ENCODE peak calls at places on chromosomes 5 and 9, in five cellular contexts. I is mammary epithelial cell, T is transverse colon, S is left lung, O is hepatocyte. C is an unnamed sample.

GRCh38 chr9:110148384-110148783 is 59.6 kb downstream of the C9orf152 start:
- DNase-seq in I (peak), T (peak), S (no peak), O (no peak), C (no peak)

GRCh38 chr9:31542384-31543055 is 841.9 kb upstream of the ACO1 start:
- DNase-seq in I (peak), T (peak), S (no peak), O (peak), C (no peak)

GRCh38 chr5:54835642-54836041 is 149.8 kb downstream of the ESM1 start:
- DNase-seq in I (no peak), T (no peak), S (no peak), O (peak), C (no peak)

GRCh38 chr5:108753331-108753730 is 5.6 kb downstream of the FER start:
- DNase-seq in I (peak), T (no peak), S (no peak), O (no peak), C (no peak)

GRCh38 chr5:149647334-149647733 is 66.0 kb downstream of the ARHGEF37 start:
- DNase-seq in I (no peak), T (no peak), S (no peak), O (no peak), C (no peak)

GRCh38 chr5:157172408-157172807 is 6.3 kb upstream of the GARIN3 start:
- DNase-seq in I (peak), T (peak), S (no peak), O (no peak), C (peak)

GRCh38 chr5:10470669-10471068 is 29.0 kb downstream of the ROPN1L start:
- DNase-seq in I (no peak), T (no peak), S (no peak), O (no peak), C (no peak)

GRCh38 chr5:3429962-3430361 is 165.7 kb upstream of the IRX1 start:
- DNase-seq in I (no peak), T (no peak), S (no peak), O (no peak), C (no peak)

GRCh38 chr9:114616684-114617520 is 5.8 kb downstream of the TMEM268 start:
- DNase-seq in I (no peak), T (peak), S (peak), O (no peak), C (no peak)

GRCh38 chr5:81520769-81521168 is 126.8 kb upstream of the ACOT12 start:
- DNase-seq in I (no peak), T (no peak), S (no peak), O (no peak), C (no peak)

GRCh38 chr5:80961376-80962281 is 1.5 kb downstream of the RASGRF2 start:
- DNase-seq in I (no peak), T (peak), S (no peak), O (no peak), C (no peak)

GRCh38 chr5:179451099-179451812 is 99.1 kb upstream of the RUFY1 start:
- DNase-seq in I (no peak), T (no peak), S (no peak), O (no peak), C (no peak)

GRCh38 chr9:83299556-83299955 is 236.6 kb upstream of the RASEF start:
- DNase-seq in I (peak), T (no peak), S (peak), O (peak), C (no peak)

GRCh38 chr9:22307013-22307711 is 139.5 kb upstream of the DMRTA1 start:
- DNase-seq in I (peak), T (no peak), S (no peak), O (peak), C (no peak)

GRCh38 chr9:31390352-31391025 is 994.0 kb upstream of the ACO1 start:
- DNase-seq in I (no peak), T (no peak), S (no peak), O (no peak), C (no peak)

GRCh38 chr9:69919461-69920061 is 98.9 kb downstream of the CFAP95 start:
- DNase-seq in I (peak), T (no peak), S (no peak), O (peak), C (no peak)

GRCh38 chr5:57476743-57477142 is 5.9 kb downstream of the ACTBL2 start:
- DNase-seq in I (no peak), T (no peak), S (no peak), O (no peak), C (no peak)

GRCh38 chr9:13651526-13651925 is 372.0 kb upstream of the MPDZ start:
- DNase-seq in I (no peak), T (no peak), S (no peak), O (no peak), C (no peak)

GRCh38 chr5:75510836-75511434 is 494 bp downstream of the CERT1 start:
- DNase-seq in I (no peak), T (peak), S (peak), O (peak), C (peak)

DNA sequence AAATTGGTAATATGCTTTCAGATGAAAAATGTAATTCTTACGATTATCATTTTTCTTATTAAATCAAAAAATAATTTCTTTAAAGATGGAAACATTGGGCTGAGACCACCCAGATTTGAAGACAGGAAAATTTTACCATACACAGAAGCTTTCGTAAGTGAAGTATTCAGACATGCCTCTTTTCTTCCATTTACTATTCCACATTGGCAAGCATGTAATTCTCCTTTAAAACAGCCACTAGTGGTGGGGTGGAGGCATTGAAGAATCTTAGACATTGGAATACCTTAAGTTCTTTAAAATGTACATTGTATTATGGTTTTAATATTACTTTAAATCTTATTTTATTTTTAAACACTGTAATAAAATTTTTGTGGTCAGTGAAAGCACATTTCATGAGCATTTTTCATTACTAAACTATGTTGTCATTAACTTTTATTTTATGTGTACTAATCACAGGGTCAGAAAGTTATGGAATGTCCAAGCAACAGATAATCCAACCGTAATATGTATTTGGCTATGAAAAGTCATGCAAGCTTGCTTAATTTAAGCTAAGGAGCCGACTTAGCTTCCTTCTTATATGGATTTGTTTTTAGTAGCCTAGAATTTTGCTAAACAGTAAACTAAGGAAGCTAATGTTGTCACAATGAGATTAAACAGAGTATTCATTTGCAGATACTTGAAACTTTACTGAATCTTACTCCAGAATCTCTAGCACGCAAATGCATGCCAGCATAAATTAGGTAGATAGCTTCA is 97.4 kb upstream of the ALDH1A1 start:
- DNase-seq in I (no peak), T (no peak), S (no peak), O (no peak), C (no peak)
- TF ChIP-seq CTCF in I (peak), T (no peak), S (no peak), O (no peak), C (no peak)

GRCh38 chr5:90783460-90784333 is 225.1 kb downstream of the ADGRV1 start:
- DNase-seq in I (peak), T (peak), S (peak), O (peak), C (peak)
- TF ChIP-seq CTCF in I (peak), T (peak), S (peak), O (peak), C (peak)

DNA sequence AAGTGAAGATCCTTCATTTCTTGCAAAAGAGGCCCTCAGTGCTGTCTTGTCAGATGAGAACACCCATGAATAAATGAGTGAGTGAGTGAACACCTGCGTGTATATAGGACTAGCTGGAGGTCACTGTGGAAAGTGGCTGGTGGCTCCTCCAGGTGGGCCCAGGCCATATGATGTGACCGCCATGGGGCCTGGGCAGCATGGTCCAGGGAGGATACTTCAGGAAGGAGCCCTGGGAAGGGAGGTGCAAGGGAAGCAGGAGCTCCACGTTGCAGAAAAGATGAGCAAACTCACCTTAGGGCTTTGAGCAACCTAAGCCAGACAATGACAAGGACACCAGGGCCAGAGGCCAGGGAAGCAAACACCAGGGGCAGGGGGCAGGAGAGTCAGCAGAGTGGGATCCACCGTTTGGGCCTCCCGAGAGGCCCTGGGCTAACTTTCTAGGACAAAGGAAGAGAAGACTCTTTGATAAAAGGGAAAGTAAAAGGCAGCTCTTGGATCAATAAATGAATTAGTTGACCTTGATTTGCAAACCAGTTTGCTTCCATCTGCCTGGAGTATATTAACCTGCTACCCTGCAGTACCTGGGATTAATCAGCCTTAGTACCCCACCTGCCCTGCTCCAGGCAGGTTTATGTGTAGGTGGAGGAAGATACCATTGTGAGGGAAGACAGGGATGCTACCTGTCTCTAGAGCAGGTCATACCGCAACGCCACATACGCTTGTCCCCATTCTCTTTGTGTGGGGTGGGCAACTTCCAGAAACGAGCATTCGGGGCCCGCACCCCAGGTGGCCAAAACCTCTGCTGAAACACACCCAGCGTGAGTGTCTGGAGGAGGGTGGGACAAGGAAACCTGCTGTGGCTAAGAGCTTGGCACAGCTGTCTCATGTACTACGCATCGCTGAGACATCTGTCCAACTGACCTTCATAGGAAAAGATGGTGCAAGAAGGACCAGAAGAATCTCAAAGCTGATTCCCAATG is 51.4 kb upstream of the OLFM1 start:
- DNase-seq in I (no peak), T (no peak), S (no peak), O (no peak), C (no peak)
- TF ChIP-seq CTCF in I (no peak), T (no peak), S (no peak), O (no peak), C (no peak)

DNA sequence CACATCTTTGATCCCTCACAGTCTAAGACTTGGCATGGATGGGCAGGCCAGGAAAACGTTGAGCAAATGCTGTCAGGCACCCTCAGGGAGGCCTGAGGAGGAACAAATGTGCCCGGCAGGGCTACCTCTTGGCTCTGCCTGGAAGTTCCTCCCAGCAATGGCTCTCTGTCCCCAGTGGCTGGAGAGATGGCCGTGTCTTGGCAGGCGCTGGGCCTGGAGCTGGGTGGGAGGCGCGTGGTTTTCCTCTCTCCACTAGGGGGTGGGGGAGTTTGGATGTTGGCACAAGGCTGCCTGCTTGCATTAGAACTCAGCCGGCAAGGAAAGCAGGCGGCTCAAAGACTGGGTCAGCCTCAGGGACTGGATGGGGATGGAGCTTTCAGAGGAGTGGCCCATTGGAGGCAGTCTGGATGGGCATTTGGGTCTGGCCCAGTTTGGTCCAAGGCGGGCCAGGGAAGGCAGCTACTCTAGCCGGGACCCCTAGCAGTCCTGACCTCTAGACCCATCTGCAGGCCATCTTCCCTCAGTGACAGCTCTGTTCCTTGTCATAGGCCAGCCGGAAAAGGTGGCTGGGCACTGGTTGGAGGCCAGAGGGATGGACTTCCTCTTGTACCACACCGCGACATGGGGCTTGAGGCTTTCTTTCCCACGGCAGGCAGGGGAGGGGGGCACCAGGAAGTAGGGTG is 68.2 kb upstream of the STC2 start:
- DNase-seq in I (no peak), T (no peak), S (no peak), O (no peak), C (no peak)
- TF ChIP-seq CTCF in I (no peak), T (no peak), S (no peak), O (no peak), C (no peak)

DNA sequence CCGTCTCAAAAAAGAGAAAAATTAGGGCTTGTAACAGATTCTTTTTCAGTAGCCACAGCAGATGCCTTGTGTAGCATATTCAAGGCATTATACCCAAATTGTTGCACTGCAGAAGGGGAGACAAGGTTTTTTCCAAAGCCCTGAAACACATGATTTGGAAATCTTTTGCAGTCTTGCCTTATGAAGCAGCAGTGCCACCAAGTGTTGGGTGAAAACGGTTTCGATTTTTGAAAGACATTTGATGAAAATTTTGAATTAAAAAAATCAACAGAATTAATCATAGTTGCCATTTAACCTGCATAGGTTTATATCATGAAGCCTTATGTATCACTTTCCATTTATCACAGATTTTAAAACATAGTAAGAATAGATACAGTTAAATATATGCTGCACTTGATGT is 479.5 kb downstream of the TAF11L14 start:
- DNase-seq in I (peak), T (no peak), S (no peak), O (peak), C (no peak)
- TF ChIP-seq CTCF in I (no peak), T (no peak), S (no peak), O (peak), C (no peak)

GRCh38 chr5:129172561-129172960 is 78.0 kb downstream of the ISOC1 start:
- DNase-seq in I (no peak), T (no peak), S (no peak), O (peak), C (no peak)
- TF ChIP-seq CTCF in I (no peak), T (no peak), S (no peak), O (peak), C (no peak)

DNA sequence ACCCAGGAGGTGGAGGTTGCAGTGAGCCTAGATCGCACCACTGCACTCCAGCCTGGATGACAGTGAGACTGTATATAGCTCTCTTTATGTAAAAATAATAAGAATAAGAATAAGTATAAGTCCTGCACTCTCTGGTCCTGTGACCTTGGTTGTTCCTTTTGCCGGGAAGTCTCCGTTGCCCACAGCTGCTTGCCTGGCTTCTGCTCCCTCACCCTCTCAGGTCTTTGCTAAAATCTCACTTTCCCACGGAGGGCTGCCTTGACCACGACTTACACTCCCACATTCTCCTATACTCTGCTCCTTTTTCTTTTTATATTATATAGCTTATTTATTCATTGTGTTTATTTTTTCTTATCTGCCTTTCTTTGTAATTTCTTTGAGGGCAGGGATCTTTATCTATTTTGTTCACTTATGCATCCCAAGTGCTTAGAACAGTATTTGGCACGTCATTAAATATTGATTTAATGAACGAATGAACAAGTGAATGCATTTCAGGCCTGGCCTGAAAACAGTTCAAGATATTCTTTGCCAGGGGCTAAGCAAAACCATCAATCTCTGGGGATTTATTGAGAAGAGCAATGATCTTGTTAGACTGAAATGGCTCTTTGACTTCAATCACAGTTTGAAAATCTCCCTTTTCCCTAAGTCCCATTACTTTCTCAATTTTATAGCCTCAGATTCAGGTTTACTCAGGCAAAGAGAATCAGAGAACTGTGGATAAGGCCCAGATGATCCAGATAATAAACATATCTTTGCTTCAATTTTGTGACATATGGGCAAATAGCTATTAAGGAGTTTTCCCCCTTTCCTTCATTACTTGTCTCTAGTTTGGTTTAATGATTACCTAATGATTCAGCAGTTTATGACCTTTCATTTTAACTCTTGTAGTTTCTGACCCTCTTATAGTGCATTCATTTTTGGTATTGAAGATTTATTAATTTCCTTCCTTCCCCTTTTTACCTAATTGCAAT is 60.8 kb upstream of the TMC1 start:
- DNase-seq in I (no peak), T (no peak), S (no peak), O (no peak), C (no peak)
- TF ChIP-seq CTCF in I (no peak), T (no peak), S (no peak), O (no peak), C (no peak)

GRCh38 chr9:135084881-135085760 is 2.3 kb upstream of the OLFM1 start:
- DNase-seq in I (no peak), T (no peak), S (no peak), O (no peak), C (no peak)

GRCh38 chr9:135086597-135087488 is 625 bp upstream of the OLFM1 start:
- DNase-seq in I (no peak), T (no peak), S (no peak), O (no peak), C (no peak)

GRCh38 chr9:135087489-135087791 is at the start of gene OLFM1:
- DNase-seq in I (peak), T (peak), S (peak), O (peak), C (no peak)

GRCh38 chr9:135084262-135084661 is 3.2 kb upstream of the OLFM1 start:
- DNase-seq in I (no peak), T (no peak), S (no peak), O (no peak), C (no peak)

GRCh38 chr9:135085830-135086546 is 1.5 kb upstream of the OLFM1 start:
- DNase-seq in I (peak), T (peak), S (peak), O (peak), C (peak)
- TF ChIP-seq CTCF in I (peak), T (peak), S (peak), O (peak), C (peak)

C was measured in natural killer cell.